ENCODE peak calls at places on chromosomes 2 and 18, in ten cellular contexts. P is choroid plexus epithelial cell, Z is PC-9, T is neural progenitor cell, I is fibroblast of lung, Y is astrocyte of the spinal cord, R is SK-N-MC, M is Caco-2, O is aorta, D is HFF-Myc. N is an unnamed sample.

GRCh38 chr18:37577051-37577611 is 11.5 kb upstream of the CELF4 start:
- DNase-seq in R (no peak), O (no peak), Y (no peak), T (peak; percentile 65), P (no peak), Z (no peak), I (no peak), D (no peak), M (no peak), N (no peak)

GRCh38 chr2:194867328-194867727 is 789.7 kb upstream of the SLC39A10 start:
- DNase-seq in P (peak; percentile 7), M (no peak), R (no peak), I (no peak), Y (peak; percentile 27), O (no peak), T (no peak), D (no peak), Z (no peak), N (no peak)

GRCh38 chr2:212548459-212548815 is 9.8 kb upstream of the ERBB4 start:
- DNase-seq in P (peak; percentile 65), T (peak; percentile 50), R (no peak), D (peak; percentile 5), M (no peak), I (peak; percentile 34), Y (peak; percentile 51), O (no peak), Z (no peak), N (no peak)

GRCh38 chr18:36593001-36593400 is 235.8 kb downstream of the TPGS2 start:
- DNase-seq in D (no peak), Y (no peak), R (no peak), T (no peak), P (no peak), Z (no peak), I (peak; percentile 40), M (no peak), O (no peak), N (no peak)

GRCh38 chr2:9247177-9247576 is 40.6 kb downstream of the ASAP2 start:
- DNase-seq in Y (no peak), D (no peak), T (no peak), M (no peak), O (no peak), P (no peak), R (no peak), Z (no peak), I (no peak), N (no peak)

GRCh38 chr2:216880509-216881184 is 20.8 kb upstream of the TNP1 start:
- DNase-seq in Y (peak; percentile 3), M (no peak), P (peak; percentile 23), I (peak; percentile 34), O (no peak), T (no peak), R (no peak), Z (no peak), D (no peak), N (no peak)

GRCh38 chr2:54457326-54458023 is 1.3 kb downstream of the SPTBN1 start:
- DNase-seq in Y (no peak), O (no peak), P (no peak), D (no peak), Z (no peak), T (peak; percentile 69), R (no peak), I (peak; percentile 33), M (peak; percentile 43), N (no peak)

GRCh38 chr2:144006139-144006538 is 513.8 kb downstream of the ZEB2 start:
- DNase-seq in M (no peak), T (no peak), Y (no peak), O (no peak), R (no peak), I (no peak), P (no peak), D (no peak), Z (no peak), N (no peak)

GRCh38 chr2:218193716-218194115 is 23.3 kb upstream of the ARPC2 start:
- DNase-seq in Y (no peak), P (no peak), I (no peak), O (no peak), Z (no peak), T (no peak), M (no peak), D (no peak), R (no peak), N (no peak)

DNA sequence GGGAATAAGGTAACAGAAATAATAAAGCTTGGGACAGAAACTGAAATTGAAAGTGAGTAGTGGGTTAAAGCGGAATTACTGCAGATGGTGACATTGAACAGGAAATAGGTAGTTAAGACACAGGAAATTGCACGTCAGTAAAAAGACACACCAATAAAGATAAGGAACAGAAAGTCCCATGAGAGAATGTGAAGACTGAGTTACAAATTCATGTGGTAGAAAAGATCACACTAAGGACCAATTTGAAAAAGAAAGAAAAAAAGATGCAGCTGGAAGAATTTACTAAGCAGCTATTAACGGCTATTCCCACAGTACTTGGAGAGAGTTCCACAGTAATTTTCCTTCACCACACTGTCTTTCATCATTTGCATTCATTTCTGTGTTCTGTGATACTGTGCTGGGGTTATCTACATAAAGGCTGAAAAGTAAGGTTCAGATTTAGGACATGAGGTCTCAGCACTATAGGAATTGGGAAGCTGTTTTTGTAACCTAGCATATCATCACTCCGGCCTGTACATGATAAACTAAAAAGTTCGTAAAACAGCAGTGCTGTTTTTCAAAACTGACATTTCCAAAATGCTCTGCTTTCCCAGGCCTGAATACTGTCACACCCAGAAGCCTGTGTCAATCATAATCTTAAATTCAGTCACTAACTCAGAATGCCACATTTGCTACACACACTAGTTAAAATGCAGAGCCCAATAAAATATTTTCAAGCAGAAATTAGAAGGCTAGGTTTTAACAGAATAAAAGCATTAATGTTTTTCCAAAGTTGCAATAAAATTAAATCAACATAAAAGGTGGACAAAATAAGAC is 42.9 kb downstream of the SRBD1 start:
- DNase-seq in I (peak; percentile 28), M (no peak), P (peak; percentile 78), Y (peak; percentile 38), D (no peak), R (peak; percentile 96), T (no peak), Z (no peak), O (no peak), N (no peak)
- H3K4me3 ChIP-seq in I (no peak overlapping the region), M (no peak overlapping the region), P (peak overlapping the region; percentile 15), Y (no peak overlapping the region), D (no peak overlapping the region), R (peak overlapping the region; percentile 65), T (no peak overlapping the region), Z (no peak overlapping the region), O (no peak overlapping the region), N (no peak overlapping the region)

DNA sequence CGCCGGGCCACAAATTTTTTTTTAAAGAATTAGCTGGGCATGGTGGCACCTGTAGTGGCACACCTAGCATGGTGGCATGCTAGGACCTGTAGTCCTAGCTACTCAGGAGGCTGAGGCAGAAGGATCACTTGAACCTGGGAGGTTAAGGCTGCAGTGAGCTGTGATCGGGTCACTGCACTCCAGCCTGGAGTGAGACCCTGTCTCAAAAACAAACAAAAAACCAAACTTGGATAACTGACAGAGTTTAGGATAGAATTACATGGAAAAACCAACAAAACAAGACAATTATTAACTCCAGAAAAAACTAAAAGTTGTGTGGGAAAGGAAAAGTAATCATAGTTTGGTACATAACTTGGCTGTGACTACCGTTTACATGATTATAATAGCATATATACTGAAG is 1.6 kb upstream of the CFLAR start:
- DNase-seq in Y (no peak), I (no peak), M (no peak), P (no peak), T (no peak), R (no peak), D (no peak), O (no peak), Z (no peak), N (no peak)
- H3K4me3 ChIP-seq in Y (no peak overlapping the region), I (no peak overlapping the region), M (no peak overlapping the region), P (peak overlapping the region; percentile 47), T (no peak overlapping the region), R (no peak overlapping the region), D (no peak overlapping the region), O (no peak overlapping the region), Z (peak overlapping the region; percentile 68), N (no peak overlapping the region)

DNA sequence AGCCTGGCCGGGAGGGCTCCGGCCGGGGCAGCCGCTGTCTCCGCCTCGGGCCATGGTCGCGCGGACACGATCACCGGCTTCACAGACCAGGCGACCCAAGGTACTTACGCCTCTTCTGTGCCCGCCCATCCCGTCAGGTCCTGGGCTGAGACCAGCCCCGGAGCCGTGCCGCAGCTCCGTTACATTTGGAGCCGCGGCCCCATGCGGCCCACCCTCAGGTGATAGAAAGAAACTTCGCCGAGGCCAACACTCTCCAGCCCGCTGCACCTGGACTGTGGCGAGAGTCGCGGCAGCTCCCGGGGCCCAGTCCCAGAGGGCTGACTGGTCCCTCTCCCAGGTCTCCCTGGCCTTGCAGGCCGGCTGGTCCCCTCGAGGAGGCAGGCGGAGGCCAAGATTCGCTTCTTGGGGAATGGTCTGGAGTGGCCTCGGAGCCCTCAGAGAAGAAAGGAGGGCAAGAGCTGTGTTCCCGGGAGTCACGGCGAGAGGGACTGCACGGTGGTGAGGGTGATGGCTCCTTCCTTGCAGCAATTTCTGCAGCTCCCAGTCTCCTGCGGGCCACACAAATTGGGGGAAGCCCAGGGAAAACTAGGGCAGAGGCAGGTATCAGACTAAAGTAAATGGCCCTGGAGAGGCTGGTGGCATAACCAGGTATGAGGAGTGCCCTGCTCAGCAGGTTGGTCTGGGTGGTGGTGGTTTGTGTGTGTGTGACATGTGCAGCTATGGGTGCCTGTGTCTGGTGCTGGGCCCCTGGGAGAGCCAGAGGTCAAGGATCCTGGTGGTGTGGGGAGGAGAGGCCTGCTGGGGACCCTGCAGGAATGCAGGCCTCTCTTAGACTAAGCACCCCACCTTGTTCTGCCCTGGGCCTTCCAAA is 822 bp downstream of the GDF7 start:
- DNase-seq in M (no peak), I (no peak), P (no peak), O (no peak), R (no peak), Y (no peak), Z (no peak), T (peak; percentile 53), D (no peak), N (no peak)
- H3K4me3 ChIP-seq in M (peak overlapping the region; percentile 54), I (no peak overlapping the region), P (peak overlapping the region; percentile 47), O (peak overlapping the region; percentile 33), R (no peak overlapping the region), Y (peak overlapping the region; percentile 28), Z (no peak overlapping the region), T (peak overlapping the region; percentile 55), D (peak overlapping the region; percentile 29), N (peak overlapping the region; percentile 23)

GRCh38 chr2:137961602-137962001 is 2.7 kb upstream of the HNMT start:
- DNase-seq in O (no peak), P (no peak), I (no peak), Z (no peak), M (no peak), R (no peak), Y (no peak), T (no peak), D (no peak), N (no peak)

GRCh38 chr2:137966043-137966442 is 1.8 kb downstream of the HNMT start:
- DNase-seq in T (no peak), Y (no peak), D (no peak), M (no peak), O (no peak), Z (no peak), R (no peak), P (no peak), I (no peak), N (no peak)

GRCh38 chr2:137964859-137965459 is 686 bp downstream of the HNMT start:
- DNase-seq in I (peak; percentile 63), O (no peak), M (no peak), R (no peak), Z (no peak), Y (no peak), D (no peak), P (no peak), T (no peak), N (no peak)

GRCh38 chr2:137963535-137964065 is 673 bp upstream of the HNMT start:
- DNase-seq in Z (no peak), T (no peak), R (no peak), D (no peak), O (no peak), I (no peak), M (no peak), P (no peak), Y (no peak), N (no peak)

GRCh38 chr2:137964066-137964858 is at the start of gene HNMT:
- DNase-seq in Z (peak; percentile 95), Y (peak; percentile 50), D (peak; percentile 46), T (peak; percentile 55), R (peak; percentile 70), M (peak; percentile 84), O (no peak), P (peak; percentile 90), I (peak; percentile 64), N (no peak)
- H3K4me3 ChIP-seq in Z (peak within 1 kb of the TSS; percentile 59), Y (peak within 1 kb of the TSS; percentile 30), D (peak within 1 kb of the TSS; percentile 48), T (peak within 1 kb of the TSS; percentile 3), R (peak within 1 kb of the TSS; percentile 84), M (peak within 1 kb of the TSS; percentile 50), O (peak within 1 kb of the TSS; percentile 20), P (peak within 1 kb of the TSS; percentile 74), I (peak within 1 kb of the TSS; percentile 74), N (peak within 1 kb of the TSS; percentile 31)

N was measured in astrocyte of the cerebellum.